ENCODE peak calls at places on chromosomes 7 and 10, in four cellular contexts. H, L, R and Q are unnamed samples.
A peak's percentile ranks its signal among the peaks of the same experiment; 100 is the strongest.

GRCh38 chr7:30076411-30076810 is 48.2 kb downstream of the PLEKHA8 start:
- DNase-seq in H (no peak), L (no peak), R (no peak), Q (no peak)

GRCh38 chr10:93080350-93081046 is 6.8 kb downstream of the CYP26A1 start:
- DNase-seq in H (peak; percentile 62), L (no peak), R (peak; percentile 71), Q (peak; percentile 45)

GRCh38 chr7:149776305-149776704 is 2.9 kb upstream of the ZNF467 start:
- DNase-seq in H (no peak), L (no peak), R (no peak), Q (no peak)

GRCh38 chr10:95841711-95842498 is 65.9 kb upstream of the CC2D2B start:
- DNase-seq in H (no peak), L (no peak), R (peak; percentile 37), Q (no peak)

GRCh38 chr7:158820656-158821055 is 8.7 kb downstream of the ESYT2 start:
- DNase-seq in H (no peak), L (no peak), R (no peak), Q (no peak)

GRCh38 chr10:47161465-47161864 is 138.5 kb upstream of the GDF10 start:
- DNase-seq in H (no peak), L (no peak), R (no peak), Q (no peak)

GRCh38 chr7:111362660-111363059 is 199.6 kb downstream of the IMMP2L start:
- DNase-seq in H (no peak), L (no peak), R (no peak), Q (no peak)

GRCh38 chr10:86709786-86710185 is 41.5 kb downstream of the LDB3 start:
- DNase-seq in H (no peak), L (no peak), R (no peak), Q (no peak)

GRCh38 chr7:111736475-111736874 is 174.2 kb upstream of the IMMP2L start:
- DNase-seq in H (no peak), L (no peak), R (no peak), Q (no peak)

GRCh38 chr10:96271017-96271815 is at the start of gene BLNK:
- DNase-seq in H (no peak), L (peak; percentile 92), R (no peak), Q (peak; percentile 30)

GRCh38 chr7:99943641-99944507 is 14.5 kb upstream of the GJC3 start:
- DNase-seq in H (no peak), L (no peak), R (no peak), Q (no peak)

GRCh38 chr7:51634025-51634424 is 317.4 kb upstream of the COBL start:
- DNase-seq in H (no peak), L (no peak), R (no peak), Q (no peak)

GRCh38 chr7:122143376-122143750 is 686 bp downstream of the AASS start:
- DNase-seq in H (no peak), L (no peak), R (no peak), Q (no peak)

GRCh38 chr10:55224007-55224781 is 423.2 kb upstream of the PCDH15 start:
- DNase-seq in H (no peak), L (no peak), R (no peak), Q (no peak)

GRCh38 chr7:114949227-114949626 is 27.3 kb downstream of the MDFIC start:
- DNase-seq in H (no peak), L (no peak), R (no peak), Q (no peak)

GRCh38 chr7:117596134-117596533 is 116.3 kb downstream of the CFTR start:
- DNase-seq in H (no peak), L (no peak), R (no peak), Q (no peak)

GRCh38 chr10:93445097-93445960 is 36.8 kb downstream of the MYOF start:
- DNase-seq in H (no peak), L (no peak), R (peak; percentile 11), Q (no peak)

GRCh38 chr10:28332699-28333098 is 29.8 kb upstream of the MPP7 start:
- DNase-seq in H (no peak), L (no peak), R (no peak), Q (no peak)

GRCh38 chr7:24227603-24228359 is 56.2 kb upstream of the NPY start:
- DNase-seq in H (no peak), L (peak; percentile 40), R (no peak), Q (peak; percentile 5)

GRCh38 chr10:88986549-88987242 is 3.9 kb upstream of the FAS start:
- DNase-seq in H (no peak), L (no peak), R (peak; percentile 11), Q (no peak)

GRCh38 chr10:22344204-22344603 is 1.1 kb upstream of the SPAG6 start:
- DNase-seq in H (no peak), L (no peak), R (no peak), Q (no peak)

GRCh38 chr10:36880898-36881297 is 244.5 kb upstream of the ANKRD30A start:
- DNase-seq in H (no peak), L (no peak), R (no peak), Q (no peak)

GRCh38 chr7:130903358-130903974 is 169.5 kb upstream of the KLF14 start:
- DNase-seq in H (no peak), L (no peak), R (no peak), Q (no peak)

GRCh38 chr10:88428442-88428841 is 154.7 kb downstream of the RNLS start:
- DNase-seq in H (no peak), L (no peak), R (no peak), Q (no peak)

GRCh38 chr7:70285854-70286253 is 687.6 kb downstream of the AUTS2 start:
- DNase-seq in H (no peak), L (no peak), R (no peak), Q (no peak)

GRCh38 chr10:17394854-17395253 is 59.5 kb downstream of the ST8SIA6 start:
- DNase-seq in H (no peak), L (no peak), R (no peak), Q (no peak)

GRCh38 chr7:73647725-73648592 is 19.7 kb upstream of the VPS37D start:
- DNase-seq in H (peak; percentile 43), L (no peak), R (peak; percentile 83), Q (no peak)

GRCh38 chr7:70134029-70134445 is 535.8 kb downstream of the AUTS2 start:
- DNase-seq in H (no peak), L (no peak), R (no peak), Q (no peak)

GRCh38 chr10:80497187-80498038 is 40.3 kb upstream of the SH2D4B start:
- DNase-seq in H (no peak), L (no peak), R (peak; percentile 92), Q (peak; percentile 57)

GRCh38 chr10:119090968-119091367 is 10.4 kb upstream of the EIF3A start:
- DNase-seq in H (no peak), L (no peak), R (no peak), Q (peak; percentile 36)

GRCh38 chr7:66110861-66111260 is 3.8 kb upstream of the CRCP start:
- DNase-seq in H (no peak), L (no peak), R (no peak), Q (no peak)

GRCh38 chr7:19413444-19413965 is 268.3 kb upstream of the FERD3L start:
- DNase-seq in H (no peak), L (no peak), R (no peak), Q (no peak)

GRCh38 chr7:50475340-50475739 is 25.2 kb upstream of the FIGNL1 start:
- DNase-seq in H (no peak), L (no peak), R (no peak), Q (no peak)

GRCh38 chr7:130486114-130486962 is 5.5 kb upstream of the MEST start:
- DNase-seq in H (no peak), L (no peak), R (peak; percentile 38), Q (peak; percentile 72)

GRCh38 chr10:25174461-25175230 is at the start of gene GPR158:
- DNase-seq in H (peak; percentile 44), L (no peak), R (peak; percentile 90), Q (peak; percentile 30)

GRCh38 chr10:105986896-105987638 is 1177.4 kb downstream of the SORCS1 start:
- DNase-seq in H (no peak), L (no peak), R (no peak), Q (no peak)

GRCh38 chr7:26860361-26860760 is 4.0 kb downstream of the SKAP2 start:
- DNase-seq in H (no peak), L (no peak), R (no peak), Q (no peak)

GRCh38 chr7:108003591-108003935 is 602 bp upstream of the LAMB1 start:
- DNase-seq in H (no peak), L (no peak), R (no peak), Q (no peak)

DNA sequence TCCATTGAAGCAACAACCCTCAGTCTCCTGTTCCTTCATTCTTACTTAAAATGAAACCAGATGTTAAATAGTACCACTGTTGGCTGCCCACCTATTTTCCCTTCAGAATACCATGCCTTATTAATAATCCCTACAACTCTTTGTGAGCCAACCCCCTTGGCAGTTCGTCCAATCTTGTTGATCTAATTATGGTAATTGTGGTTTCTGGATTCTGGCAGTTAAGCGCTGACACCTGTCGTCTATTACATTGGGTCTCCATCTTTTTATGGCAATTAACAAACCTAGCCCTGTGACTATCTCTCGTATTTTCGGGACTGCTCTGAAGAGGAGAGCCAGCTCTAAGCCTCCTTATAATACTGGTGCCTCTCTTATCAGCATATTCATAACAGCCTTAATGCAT is 432.0 kb downstream of the ATRNL1 start:
- DNase-seq in H (no peak), L (no peak), R (no peak), Q (no peak)
- TF ChIP-seq SPI1 in H (no peak), L (no peak), R (no peak), Q (no peak)

GRCh38 chr10:75042292-75042974 is 69.0 kb upstream of the SAMD8 start:
- DNase-seq in H (no peak), L (no peak), R (no peak), Q (no peak)
- TF ChIP-seq SPI1 in H (no peak), L (no peak), R (no peak), Q (no peak)

DNA sequence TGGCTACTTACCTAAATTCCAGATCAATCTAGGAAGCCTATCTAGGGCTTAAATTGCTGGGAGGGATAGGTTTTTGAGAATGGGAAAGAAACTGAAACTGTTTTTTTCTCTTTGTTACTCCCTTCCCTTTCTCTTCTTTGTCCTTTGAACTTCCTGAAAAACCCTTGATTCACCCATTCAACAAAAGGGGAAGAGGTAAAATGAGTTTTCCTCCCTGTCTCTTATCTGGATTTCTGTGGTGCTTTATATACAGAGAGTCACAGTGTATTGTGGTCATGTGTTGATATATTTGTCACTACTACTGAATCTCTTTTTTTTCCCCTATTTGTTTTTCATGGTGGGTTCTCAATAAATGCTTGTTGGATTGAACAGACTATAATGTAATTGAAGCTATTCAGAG is 19.8 kb upstream of the NUP205 start:
- DNase-seq in H (no peak), L (no peak), R (no peak), Q (no peak)
- TF ChIP-seq SPI1 in H (no peak), L (no peak), R (peak; percentile 92), Q (peak; percentile 90)

DNA sequence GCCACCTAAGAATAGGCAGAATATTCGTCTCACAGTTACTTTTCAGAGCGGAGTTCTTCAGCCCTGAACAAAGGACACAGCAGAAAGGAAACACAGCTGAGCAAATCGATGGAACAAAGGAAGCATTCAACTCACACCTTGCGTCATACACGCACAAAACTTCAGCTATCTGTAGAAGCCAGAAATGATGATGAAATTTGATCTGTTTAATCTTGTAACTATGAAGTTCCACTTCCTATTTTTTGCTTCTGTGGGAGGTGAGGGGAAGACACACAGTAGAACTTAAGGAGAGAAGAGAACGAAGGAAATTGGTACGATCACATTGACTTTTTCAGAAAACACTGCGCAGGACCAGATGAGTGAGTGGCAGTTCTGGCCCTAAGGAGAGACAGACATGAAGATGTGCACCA is 26.2 kb downstream of the FAM171A1 start:
- DNase-seq in H (no peak), L (no peak), R (no peak), Q (peak; percentile 28)
- TF ChIP-seq SPI1 in H (peak; percentile 74), L (peak; percentile 61), R (peak; percentile 96), Q (peak; percentile 86)